ENCODE peak calls at places on chromosomes 7 and 10, in four cellular contexts. W is HepG2, P is GM12878, I is K562. O is an unnamed sample.

GRCh38 chr10:77069020-77069419 is 568.6 kb downstream of the KCNMA1 start:
- DNase-seq in I (no peak), W (no peak), P (no peak), O (no peak)

GRCh38 chr10:69104994-69105790 is 17.3 kb downstream of the SRGN start:
- DNase-seq in P (no peak), I (no peak), W (no peak), O (no peak)

GRCh38 chr7:26686448-26686981 is 177.9 kb downstream of the SKAP2 start:
- DNase-seq in W (peak), P (no peak), I (peak), O (peak)

GRCh38 chr7:100493476-100494264 is 9.9 kb downstream of the NYAP1 start:
- DNase-seq in I (peak), P (no peak), W (peak), O (peak)

GRCh38 chr7:41771717-41772116 is 68.8 kb upstream of the INHBA start:
- DNase-seq in W (no peak), I (no peak), P (no peak), O (peak)

GRCh38 chr10:53025172-53025651 is 252.6 kb upstream of the MBL2 start:
- DNase-seq in P (no peak), W (peak), I (no peak), O (no peak)

GRCh38 chr7:33837356-33837851 is 67.9 kb upstream of the BMPER start:
- DNase-seq in W (no peak), I (no peak), P (no peak), O (no peak)

GRCh38 chr10:98242823-98243222 is 25.2 kb downstream of the LOXL4 start:
- DNase-seq in I (no peak), P (no peak), W (no peak), O (no peak)

GRCh38 chr10:121500591-121501341 is 97.5 kb downstream of the FGFR2 start:
- DNase-seq in I (no peak), W (no peak), P (no peak), O (no peak)

GRCh38 chr7:32518534-32519140 is 23.3 kb downstream of the AVL9 start:
- DNase-seq in P (no peak), I (no peak), W (peak), O (no peak)

GRCh38 chr10:44125879-44126675 is 258.8 kb downstream of the CXCL12 start:
- DNase-seq in W (no peak), I (no peak), P (no peak), O (no peak)

GRCh38 chr7:15007507-15007906 is 105.0 kb upstream of the DGKB start:
- DNase-seq in I (no peak), W (peak), P (no peak), O (peak)

GRCh38 chr10:101760510-101760909 is 15.4 kb downstream of the FGF8 start:
- DNase-seq in W (no peak), P (no peak), I (no peak), O (no peak)

GRCh38 chr10:53325073-53325472 is 552.5 kb upstream of the MBL2 start:
- DNase-seq in I (no peak), W (no peak), P (no peak), O (no peak)

GRCh38 chr7:131336956-131337355 is 9.3 kb downstream of the MKLN1 start:
- DNase-seq in W (peak), P (no peak), I (peak), O (no peak)

GRCh38 chr7:94632338-94633024 is 23.5 kb downstream of the SGCE start:
- DNase-seq in W (no peak), P (no peak), I (no peak), O (no peak)

GRCh38 chr10:27701971-27702537 is 43.6 kb downstream of the MKX start:
- DNase-seq in P (no peak), W (no peak), I (no peak), O (no peak)

GRCh38 chr7:50265968-50266694 is 38.4 kb upstream of the IKZF1 start:
- DNase-seq in W (no peak), P (no peak), I (no peak), O (no peak)

GRCh38 chr10:75137533-75138438 is 26.3 kb downstream of the SAMD8 start:
- DNase-seq in W (no peak), P (no peak), I (peak), O (no peak)

GRCh38 chr7:82528577-82529305 is 85.2 kb upstream of the CACNA2D1 start:
- DNase-seq in W (no peak), I (no peak), P (no peak), O (no peak)

GRCh38 chr10:26334932-26335573 is 103.1 kb upstream of the APBB1IP start:
- DNase-seq in P (peak), W (peak), I (peak), O (peak)

GRCh38 chr7:28389504-28390385 is 22.6 kb upstream of the CREB5 start:
- DNase-seq in I (peak), P (no peak), W (peak), O (no peak)

GRCh38 chr7:44310221-44310848 is 15.1 kb downstream of the CAMK2B start:
- DNase-seq in W (no peak), I (peak), P (no peak), O (no peak)

GRCh38 chr7:130598056-130598455 is 70.5 kb downstream of the COPG2 start:
- DNase-seq in P (no peak), I (no peak), W (no peak), O (no peak)

GRCh38 chr10:98254234-98254858 is 13.6 kb downstream of the LOXL4 start:
- DNase-seq in W (no peak), P (no peak), I (no peak), O (no peak)

GRCh38 chr7:97025983-97026704 is 1.5 kb upstream of the DLX5 start:
- DNase-seq in P (no peak), W (no peak), I (no peak), O (no peak)

GRCh38 chr10:105197960-105198359 is 556.9 kb downstream of the SORCS3 start:
- DNase-seq in W (no peak), I (no peak), P (no peak), O (no peak)

GRCh38 chr7:79471283-79471682 is 17.8 kb upstream of the MAGI2 start:
- DNase-seq in I (no peak), P (no peak), W (no peak), O (no peak)

GRCh38 chr7:11185179-11185578 is 211.5 kb downstream of the PHF14 start:
- DNase-seq in W (no peak), I (no peak), P (no peak), O (no peak)

GRCh38 chr7:57412618-57413017 is 37.4 kb upstream of the ZNF716 start:
- DNase-seq in W (no peak), I (no peak), P (no peak), O (no peak)

GRCh38 chr10:96548589-96548988 is 34.9 kb upstream of the TLL2 start:
- DNase-seq in I (no peak), P (no peak), W (no peak), O (no peak)

GRCh38 chr10:94889123-94889522 is 49.3 kb upstream of the CYP2C9 start:
- DNase-seq in I (no peak), P (no peak), W (no peak), O (no peak)

DNA sequence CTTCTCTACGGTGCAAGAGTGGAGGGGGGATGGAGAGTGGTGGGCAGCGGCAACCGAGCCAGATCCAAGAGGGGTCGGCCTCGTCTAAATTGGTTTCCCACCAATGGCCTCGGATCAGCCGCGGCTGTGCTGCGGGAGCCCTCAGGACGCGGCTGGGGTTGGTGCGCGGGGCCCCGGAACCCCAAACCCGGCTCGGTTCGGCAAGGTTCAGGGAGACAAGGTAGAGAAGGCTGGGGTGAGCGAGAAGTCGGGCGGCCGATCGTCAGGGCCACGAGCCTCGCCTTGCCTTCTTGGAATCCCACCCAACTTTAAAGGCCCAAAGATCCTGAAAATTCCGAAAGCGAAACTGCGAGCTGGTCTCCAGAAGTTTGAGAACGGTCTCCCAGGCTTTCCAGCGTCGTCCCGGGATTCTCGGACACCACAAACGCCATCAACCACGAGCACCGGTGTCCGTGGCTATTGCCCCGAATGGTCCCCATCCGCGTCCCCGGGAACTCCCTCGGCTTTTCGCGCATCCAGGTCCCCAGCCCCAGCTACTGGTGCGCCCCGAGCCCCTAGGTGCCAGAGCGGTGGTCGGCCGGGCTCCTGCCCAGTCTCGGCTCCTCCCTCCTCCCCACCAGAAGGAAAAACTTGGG is 3.3 kb downstream of the SFMBT2 start:
- DNase-seq in I (no peak), P (no peak), W (no peak), O (peak)
- TF ChIP-seq CREM in I (no peak), P (no peak), W (no peak), O (no peak)

GRCh38 chr7:42886129-42886528 is 25.7 kb downstream of the C7orf25 start:
- DNase-seq in I (no peak), P (no peak), W (no peak), O (no peak)
- TF ChIP-seq CTCF in I (peak), P (peak), W (peak), O (peak)

DNA sequence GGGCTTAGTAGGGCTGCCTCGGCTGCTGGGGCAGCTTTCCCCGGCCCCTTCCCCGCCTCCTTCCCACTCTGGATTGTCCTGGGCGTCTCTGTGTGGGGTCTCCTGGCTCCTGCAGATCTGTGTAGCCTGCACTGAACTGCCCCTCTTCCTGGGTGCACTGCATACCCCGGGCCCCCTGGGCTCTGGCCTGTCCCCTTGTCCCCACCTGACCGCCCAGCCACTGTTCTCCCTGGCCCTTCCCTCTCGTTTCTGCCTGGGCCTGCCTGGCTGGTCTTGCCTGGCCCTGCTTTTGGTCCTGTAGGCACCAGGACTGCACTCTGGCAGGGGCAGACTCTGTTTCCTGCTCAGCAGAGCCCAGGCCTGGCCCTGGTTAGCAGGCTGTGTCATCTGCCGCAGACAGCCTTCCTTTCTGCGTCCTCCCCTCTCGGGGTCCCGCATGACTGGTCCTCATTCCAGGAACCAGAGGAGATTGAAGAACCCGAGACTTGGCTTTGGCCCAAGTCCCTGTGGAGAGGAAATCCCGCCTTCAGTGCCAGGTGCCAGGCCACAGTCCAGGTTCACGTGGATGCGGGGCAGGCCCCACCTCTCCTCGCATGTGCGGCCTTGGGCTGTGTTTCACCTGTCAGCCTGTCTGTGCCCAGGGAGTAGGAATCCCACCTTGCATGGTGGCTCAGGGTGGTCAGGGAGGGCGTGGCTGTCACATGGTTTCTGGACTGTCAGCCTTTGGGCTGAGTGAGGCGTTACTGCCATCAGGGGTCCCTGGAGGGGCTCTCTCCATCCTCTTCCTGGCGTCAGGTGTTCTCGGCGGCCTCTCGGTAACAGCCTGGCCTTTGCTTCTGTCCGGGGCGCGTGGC is 9.2 kb downstream of the INPP5A start:
- DNase-seq in P (no peak), W (no peak), I (no peak), O (peak)
- TF ChIP-seq CREM in P (no peak), W (no peak), I (no peak), O (no peak)

GRCh38 chr7:139108256-139109187 is 998 bp downstream of the ZC3HAV1 start:
- DNase-seq in I (peak), W (no peak), P (no peak), O (peak)

GRCh38 chr7:139109983-139110411 is 477 bp upstream of the ZC3HAV1 start:
- DNase-seq in I (no peak), W (no peak), P (no peak), O (no peak)

GRCh38 chr7:139106959-139107358 is 2.6 kb downstream of the ZC3HAV1 start:
- DNase-seq in P (no peak), I (no peak), W (no peak), O (no peak)

GRCh38 chr7:139111147-139111546 is 1.6 kb upstream of the ZC3HAV1 start:
- DNase-seq in P (no peak), I (no peak), W (no peak), O (no peak)

DNA sequence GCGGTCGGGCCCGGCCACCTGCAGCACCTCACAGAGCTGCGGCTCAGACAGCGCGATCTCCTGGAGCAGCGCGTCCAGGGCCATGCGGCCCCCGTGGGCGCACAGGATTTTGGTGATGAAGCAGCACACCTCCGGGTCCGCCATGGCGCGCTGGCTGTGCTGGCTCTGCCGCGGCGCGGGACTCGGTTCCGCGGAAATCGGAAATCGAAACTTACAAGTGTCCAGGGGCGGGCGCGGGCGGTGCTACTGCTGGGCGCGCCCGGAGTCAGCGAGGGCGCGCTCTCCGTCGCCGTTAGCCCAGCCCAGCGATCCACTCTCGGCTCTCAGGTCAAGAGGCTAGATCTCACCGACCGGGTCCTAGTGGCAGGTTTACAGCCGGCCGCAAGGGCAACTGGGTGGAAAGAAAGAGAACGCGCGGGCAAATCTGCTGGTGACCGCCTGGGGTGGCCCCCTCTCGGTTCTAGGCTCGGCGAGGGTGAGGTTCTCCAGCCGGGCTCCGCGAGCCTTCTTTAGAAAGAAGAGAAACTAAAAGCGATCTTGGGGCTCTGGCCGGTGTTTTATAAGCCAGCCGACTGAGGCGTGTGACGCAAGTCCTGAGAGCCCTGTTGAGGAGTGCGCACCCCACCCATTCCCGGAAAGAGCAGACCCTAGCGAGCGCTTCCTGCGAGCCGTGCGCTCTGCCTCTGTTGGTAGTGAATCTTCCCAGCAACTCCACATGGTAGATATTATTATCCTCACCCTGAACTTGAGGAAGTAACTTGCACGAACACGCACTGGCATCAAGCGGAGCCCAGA is at the start of gene ZC3HAV1:
- DNase-seq in W (peak), I (peak), P (no peak), O (peak)
- TF ChIP-seq CTCF in W (no peak), I (no peak), P (no peak), O (no peak)

GRCh38 chr10:87753995-87754866 is 63.8 kb downstream of the ATAD1 start:
- DNase-seq in P (no peak), W (no peak), I (no peak), O (no peak)

GRCh38 chr10:87751274-87751673 is 66.8 kb downstream of the ATAD1 start:
- DNase-seq in I (no peak), W (no peak), P (no peak), O (no peak)

GRCh38 chr10:87750817-87751216 is 67.2 kb downstream of the ATAD1 start:
- DNase-seq in I (no peak), W (no peak), P (no peak), O (no peak)

GRCh38 chr10:87750001-87750651 is 67.9 kb downstream of the ATAD1 start:
- DNase-seq in P (no peak), I (no peak), W (no peak), O (no peak)

GRCh38 chr10:87752571-87752970 is 65.5 kb downstream of the ATAD1 start:
- DNase-seq in W (no peak), I (no peak), P (no peak), O (no peak)
- TF ChIP-seq CREM in W (no peak), I (no peak), P (no peak), O (no peak)

GRCh38 chr7:128453836-128454804 is 1.6 kb upstream of the HILPDA start:
- DNase-seq in W (no peak), P (no peak), I (peak), O (peak)

GRCh38 chr7:128452552-128452951 is 3.1 kb upstream of the HILPDA start:
- DNase-seq in I (no peak), W (no peak), P (no peak), O (no peak)

GRCh38 chr7:128455556-128456254 is at the start of gene HILPDA:
- DNase-seq in W (peak), P (peak), I (peak), O (peak)

GRCh38 chr7:128458956-128459355 is 3.3 kb downstream of the HILPDA start:
- DNase-seq in P (peak), I (no peak), W (no peak), O (no peak)

DNA sequence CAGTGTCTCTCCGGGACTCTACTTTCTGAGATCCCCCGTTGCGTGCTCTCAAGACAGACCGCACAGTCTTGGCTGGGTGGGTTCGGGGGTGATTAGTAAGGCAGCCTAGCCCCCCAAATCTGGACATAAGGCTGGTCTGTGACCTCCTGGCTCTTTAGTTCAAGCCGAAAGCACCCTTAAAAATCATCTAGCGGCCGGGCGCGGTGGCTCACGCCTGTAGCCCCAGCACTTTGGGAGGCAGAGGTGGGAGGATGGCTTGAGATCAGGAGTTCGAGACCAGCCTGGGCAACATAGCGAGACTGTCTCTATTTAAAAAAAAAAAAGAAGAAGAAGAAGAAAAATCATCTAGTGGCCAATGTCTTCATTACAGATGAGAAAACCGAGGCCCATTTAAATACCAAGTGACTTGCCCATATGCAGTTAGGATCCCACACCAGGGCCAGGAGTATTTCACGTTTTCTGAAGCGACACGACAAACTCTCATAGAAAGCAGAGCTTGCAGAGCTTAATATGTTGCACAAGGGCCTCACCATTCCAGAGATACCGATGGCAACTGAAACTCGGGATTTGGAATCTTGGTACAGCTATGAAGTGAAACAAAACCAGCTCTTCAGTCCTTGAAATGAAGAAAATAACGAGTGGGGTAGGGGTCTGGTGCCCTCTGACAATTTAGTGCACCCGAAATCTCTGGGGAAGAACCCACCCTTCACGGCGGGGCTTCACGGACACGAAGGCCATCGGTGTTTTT is 696 bp upstream of the HILPDA start:
- DNase-seq in P (no peak), I (peak), W (no peak), O (no peak)
- TF ChIP-seq CTCF in P (no peak), I (no peak), W (no peak), O (no peak)